ENCODE peak calls at places on chromosomes 1 and 21, in nine cellular contexts. C is uterus, I is left ventricle myocardium inferior, D is DND-41, Z is HFF-Myc, T is GM13976, V is colonic mucosa, W is body of pancreas, X is AG10803. U is an unnamed sample.

GRCh38 chr1:32876341-32877210 is 5.9 kb upstream of the FNDC5 start:
- DNase-seq in V (peak; percentile 68), T (peak; percentile 86), D (peak; percentile 69), X (peak; percentile 31), C (no peak), I (peak; percentile 53), Z (no peak), W (peak; percentile 71), U (peak; percentile 84)

GRCh38 chr21:42561742-42562141 is 48.1 kb downstream of the SLC37A1 start:
- DNase-seq in W (peak; percentile 27), C (no peak), V (peak; percentile 74), Z (no peak), D (peak; percentile 46), X (no peak), I (no peak), T (peak; percentile 72), U (peak; percentile 60)

GRCh38 chr21:45640001-45640887 is 3.3 kb upstream of the PCBP3 start:
- DNase-seq in T (peak; percentile 31), X (no peak), V (no peak), Z (no peak), D (no peak), W (no peak), C (no peak), I (no peak), U (no peak)

GRCh38 chr1:245332513-245332912 is 177.7 kb downstream of the KIF26B start:
- DNase-seq in I (no peak), W (no peak), T (no peak), Z (no peak), X (no peak), V (no peak), D (peak; percentile 8), C (no peak), U (no peak)

GRCh38 chr1:29579821-29580425 is 343.6 kb downstream of the PTPRU start:
- DNase-seq in I (no peak), C (no peak), V (no peak), D (no peak), Z (peak; percentile 73), W (no peak), X (peak; percentile 81), T (no peak), U (no peak)

GRCh38 chr1:7783178-7783711 is 846 bp upstream of the PER3 start:
- DNase-seq in C (peak; percentile 78), Z (no peak), X (peak; percentile 61), I (peak; percentile 83), V (peak; percentile 68), D (no peak), T (peak; percentile 79), W (peak; percentile 72), U (peak; percentile 76)

GRCh38 chr1:224874775-224875174 is 54.7 kb upstream of the DNAH14 start:
- DNase-seq in T (no peak), D (no peak), Z (no peak), C (no peak), X (no peak), V (no peak), W (no peak), I (no peak), U (no peak)

GRCh38 chr1:178057863-178058576 is 35.9 kb upstream of the RASAL2 start:
- DNase-seq in T (no peak), Z (no peak), V (no peak), D (no peak), X (peak; percentile 81), C (peak; percentile 64), I (peak; percentile 81), W (peak; percentile 55), U (no peak)

GRCh38 chr1:42957880-42958487 is 684 bp downstream of the SLC2A1 start:
- DNase-seq in I (peak; percentile 65), Z (no peak), T (peak; percentile 93), X (peak; percentile 56), C (peak; percentile 45), W (peak; percentile 48), D (peak; percentile 74), V (no peak), U (peak; percentile 96)

GRCh38 chr21:41859297-41859980 is 19.7 kb downstream of the PRDM15 start:
- DNase-seq in C (no peak), D (no peak), I (no peak), W (no peak), Z (no peak), V (no peak), X (no peak), T (no peak), U (no peak)

GRCh38 chr1:155175281-155175926 is 1.8 kb downstream of the TRIM46 start:
- DNase-seq in V (peak; percentile 23), X (no peak), C (no peak), W (no peak), T (no peak), Z (no peak), I (no peak), D (no peak), U (peak; percentile 14)

GRCh38 chr1:60137406-60137805 is 63.8 kb upstream of the C1orf87 start:
- DNase-seq in I (no peak), V (no peak), C (no peak), X (no peak), T (no peak), D (no peak), Z (no peak), W (no peak), U (no peak)
- TF ChIP-seq CTCF in I (no peak), V (no peak), C (no peak), X (no peak), T (no peak), D (no peak), Z (no peak), W (no peak), U (no peak)

DNA sequence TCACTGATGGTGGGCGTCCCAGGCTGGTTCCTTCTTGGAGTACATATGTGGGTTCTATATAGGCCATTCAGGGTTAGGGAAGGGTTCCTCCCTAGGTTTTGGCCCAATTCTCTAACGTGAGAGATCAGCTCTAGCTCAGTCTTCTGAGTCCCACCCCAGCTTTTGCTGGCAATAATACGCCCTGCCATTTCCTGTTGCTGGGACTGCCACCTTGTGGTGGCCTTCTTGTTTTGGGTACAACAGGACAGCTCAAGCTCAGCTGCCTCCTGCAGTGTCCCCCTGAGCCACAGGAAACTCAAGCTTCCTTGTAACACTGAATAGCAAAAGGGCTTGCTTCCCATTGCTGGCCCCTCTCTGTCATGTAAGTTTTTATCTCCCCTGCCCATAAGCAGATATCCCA is 77.8 kb downstream of the BACH1 start:
- DNase-seq in W (peak; percentile 51), T (peak; percentile 55), X (peak; percentile 13), Z (peak; percentile 6), I (no peak), V (peak; percentile 52), D (peak; percentile 62), C (peak; percentile 16), U (peak; percentile 66)
- TF ChIP-seq CTCF in W (peak; percentile 29), T (peak; percentile 77), X (peak; percentile 33), Z (peak; percentile 55), I (peak; percentile 45), V (peak; percentile 29), D (peak; percentile 70), C (no peak), U (peak; percentile 66)

DNA sequence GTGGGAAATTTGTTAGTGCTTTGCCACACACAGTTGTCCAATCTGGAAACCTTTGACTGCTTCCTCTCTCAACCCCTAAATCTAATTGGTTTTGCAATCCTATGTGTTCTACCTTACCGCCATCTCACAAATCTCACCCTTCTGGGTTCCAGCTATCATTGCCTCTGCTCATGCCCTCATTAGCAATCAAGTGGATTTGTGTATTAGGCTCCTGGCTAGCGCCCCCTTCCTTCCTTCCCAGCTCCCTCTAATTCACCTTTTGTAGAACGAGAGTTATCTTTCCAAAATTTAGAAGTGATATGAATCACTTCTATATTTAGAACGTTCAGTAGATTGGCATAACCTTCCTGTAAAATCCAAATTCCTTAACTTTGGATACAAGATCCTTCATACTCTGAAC is 18.6 kb downstream of the FMO1 start:
- DNase-seq in C (no peak), Z (no peak), D (no peak), T (no peak), V (no peak), I (no peak), X (no peak), W (no peak), U (no peak)
- TF ChIP-seq CTCF in C (no peak), Z (no peak), D (no peak), T (no peak), V (no peak), I (no peak), X (no peak), W (no peak), U (no peak)

GRCh38 chr1:36176151-36176949 is 20.4 kb downstream of the MAP7D1 start:
- DNase-seq in V (no peak), W (no peak), C (no peak), T (no peak), Z (no peak), I (peak; percentile 41), X (no peak), D (no peak), U (no peak)
- TF ChIP-seq CTCF in V (no peak), W (no peak), C (no peak), T (no peak), Z (no peak), I (peak; percentile 64), X (no peak), D (no peak), U (no peak)

DNA sequence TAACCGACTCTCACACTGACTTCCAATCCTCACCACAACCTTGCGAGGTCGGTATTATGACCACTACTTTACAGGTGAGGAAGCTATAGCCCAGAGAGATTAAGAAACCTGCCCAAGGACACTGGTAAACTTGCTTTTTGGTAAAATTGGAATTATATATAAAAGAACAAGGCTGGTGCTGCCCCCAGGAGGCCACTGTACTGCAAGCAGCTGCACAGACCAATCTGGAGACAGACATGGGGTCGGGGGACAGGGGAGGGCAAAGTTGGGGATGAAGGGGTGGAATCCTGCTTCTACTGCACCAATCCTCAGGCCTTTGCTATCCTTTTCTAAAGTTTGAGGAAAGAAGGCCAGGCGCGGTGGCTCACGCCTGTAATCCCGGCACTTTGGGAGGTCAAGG is 280.8 kb downstream of the SPATA17 start:
- DNase-seq in C (no peak), Z (no peak), V (no peak), X (no peak), W (no peak), D (peak; percentile 6), I (no peak), T (no peak), U (no peak)
- TF ChIP-seq CTCF in C (no peak), Z (peak; percentile 7), V (no peak), X (no peak), W (no peak), D (peak; percentile 24), I (no peak), T (no peak), U (no peak)

GRCh38 chr1:204353213-204353910 is 6.4 kb downstream of the PLEKHA6 start:
- DNase-seq in X (no peak), V (no peak), T (no peak), C (no peak), D (no peak), Z (no peak), I (no peak), W (no peak), U (no peak)
- TF ChIP-seq CTCF in X (no peak), V (no peak), T (no peak), C (no peak), D (no peak), Z (no peak), I (no peak), W (no peak), U (no peak)